ENCODE peak calls at places on chromosome 20, in eight cellular contexts. R is IMR-90, E is psoas muscle, W is esophagus squamous epithelium, T is GM23248, Z is PC-9, I is left lung, B is SJSA1. Q is an unnamed sample. For H3K9me3, the result is how much of the 10 kb centered on the place peaks cover.

GRCh38 chr20:58707770-58708169 is 15.2 kb downstream of the NPEPL1 start:
- DNase-seq in W (no peak), R (no peak), T (no peak), E (no peak), Z (no peak), B (no peak), I (peak), Q (no peak)

GRCh38 chr20:7458459-7458858 is 481.8 kb downstream of the HAO1 start:
- DNase-seq in T (no peak), I (no peak), W (no peak), E (no peak), R (no peak), B (no peak), Z (no peak), Q (no peak)

GRCh38 chr20:62217913-62218773 is 1.9 kb downstream of the HRH3 start:
- DNase-seq in W (no peak), Z (no peak), E (no peak), R (no peak), B (no peak), I (no peak), T (no peak), Q (no peak)

GRCh38 chr20:4153251-4153650 is 137.9 kb upstream of the RNF24 start:
- DNase-seq in I (peak), Z (no peak), B (no peak), W (no peak), T (peak), R (no peak), E (no peak), Q (no peak)

GRCh38 chr20:52749020-52749419 is 223.1 kb upstream of the TSHZ2 start:
- DNase-seq in I (no peak), T (peak), B (no peak), W (no peak), R (no peak), Z (no peak), E (no peak), Q (no peak)

GRCh38 chr20:4369798-4370124 is 351.9 kb upstream of the PRND start:
- DNase-seq in B (no peak), I (no peak), W (no peak), E (no peak), Z (no peak), T (no peak), R (no peak), Q (no peak)

GRCh38 chr20:63942250-63943006 is 13.8 kb downstream of the UCKL1 start:
- DNase-seq in W (no peak), I (no peak), B (no peak), E (peak), Z (no peak), T (peak), R (peak), Q (peak)

GRCh38 chr20:21705466-21706344 is at the start of gene PAX1:
- DNase-seq in E (no peak), B (no peak), W (no peak), T (peak), R (no peak), Z (no peak), I (no peak), Q (no peak)

GRCh38 chr20:30811896-30812671 is 445.4 kb upstream of the DEFB115 start:
- DNase-seq in E (peak), T (peak), I (peak), R (peak), W (no peak), B (no peak), Z (no peak), Q (no peak)

GRCh38 chr20:8837396-8837795 is 231.5 kb upstream of the PLCB4 start:
- DNase-seq in R (peak), I (no peak), W (no peak), B (no peak), Z (no peak), E (no peak), T (peak), Q (no peak)

GRCh38 chr20:10982692-10983091 is 308.9 kb upstream of the JAG1 start:
- DNase-seq in Z (no peak), T (peak), W (no peak), B (peak), E (peak), I (no peak), R (peak), Q (no peak)

GRCh38 chr20:13111249-13111911 is 102.6 kb downstream of the SPTLC3 start:
- DNase-seq in T (no peak), E (no peak), I (no peak), Z (no peak), R (no peak), B (no peak), W (no peak), Q (no peak)

GRCh38 chr20:47708140-47708807 is 77.0 kb downstream of the SULF2 start:
- DNase-seq in B (no peak), E (peak), I (no peak), T (no peak), W (no peak), Z (no peak), R (no peak), Q (no peak)

DNA sequence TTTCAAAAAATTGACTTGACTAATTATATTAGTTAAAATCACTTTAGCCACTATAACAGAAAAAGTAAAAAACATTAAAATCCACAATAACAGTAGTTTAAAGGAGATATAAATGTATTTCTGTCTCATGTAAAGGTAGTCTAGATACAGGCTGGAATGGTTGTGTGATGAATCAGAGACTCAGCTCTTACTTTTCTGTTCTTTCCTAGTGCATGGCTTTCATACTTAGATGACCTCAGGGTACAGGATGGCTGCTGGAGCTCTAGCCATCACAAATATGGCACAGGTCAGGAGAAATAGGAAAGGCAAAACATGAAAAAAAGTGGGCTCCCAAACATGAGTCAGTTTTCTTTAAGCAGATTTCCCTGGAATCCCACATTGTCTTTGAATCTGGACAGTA is 157.7 kb upstream of the FLRT3 start:
- DNase-seq in T (no peak), E (no peak), Z (no peak), I (no peak), R (no peak), W (no peak), B (peak), Q (no peak)
- H3K4me3 ChIP-seq in T (no peak), E (no peak), Z (no peak), I (no peak), R (no peak), W (no peak), B (no peak), Q (no peak)

DNA sequence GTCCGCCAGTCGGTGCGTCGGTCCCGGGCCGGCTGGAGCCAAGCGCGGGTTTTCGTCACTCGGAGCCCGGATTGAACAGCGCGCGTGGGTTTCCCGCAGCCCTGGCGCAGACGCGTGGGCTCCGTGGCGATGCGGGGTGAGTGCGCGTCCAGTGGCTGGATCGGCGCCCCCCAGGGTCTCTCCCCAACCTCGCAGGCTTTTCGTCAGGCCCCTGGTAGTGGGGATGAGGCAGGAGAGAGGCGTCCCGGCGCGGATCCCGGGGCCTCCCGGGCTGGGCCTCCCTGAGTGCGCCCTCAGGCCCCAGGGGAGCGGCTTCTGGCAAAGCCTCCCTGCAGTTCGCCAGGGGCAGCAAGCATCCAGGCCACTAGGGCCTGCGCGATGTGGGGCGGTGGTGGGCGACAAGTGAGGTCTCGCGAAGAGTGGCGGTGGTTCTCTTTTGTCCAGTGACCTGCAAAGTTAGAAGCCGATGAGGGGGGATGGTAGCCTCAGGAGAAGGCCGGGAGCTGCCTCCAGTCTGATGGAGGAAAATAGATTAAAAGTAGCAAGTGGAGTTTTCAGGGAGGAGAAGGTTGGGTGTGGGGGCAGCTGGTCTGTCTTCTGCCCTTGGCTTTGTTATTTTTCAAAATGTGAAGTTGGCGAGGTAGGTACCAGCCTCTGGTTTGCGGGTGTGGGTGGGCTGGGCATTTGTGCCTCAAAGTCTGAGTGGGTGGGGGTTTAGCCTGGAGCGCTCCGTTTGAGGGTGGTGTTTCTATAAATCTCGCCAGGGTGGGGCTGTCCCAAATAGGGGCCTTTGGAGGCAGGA is 1.6 kb downstream of the TOX2 start:
- DNase-seq in E (no peak), B (peak), R (no peak), T (peak), Z (no peak), W (no peak), I (no peak), Q (no peak)
- H3K27ac ChIP-seq in E (no peak), B (peak), R (peak), T (no peak), Z (peak), W (peak), I (peak), Q (no peak)

GRCh38 chr20:17423782-17424181 is 107.4 kb downstream of the BFSP1 start:
- DNase-seq in W (no peak), I (no peak), Z (no peak), T (no peak), R (no peak), B (no peak), E (no peak), Q (no peak)
- H3K9me3 ChIP-seq in W (under half), I (under half), Z (under half), T (under half), R (under half), B (under half), E (under half), Q (under half)

GRCh38 chr20:20136313-20136712 is 84.0 kb downstream of the CFAP61 start:
- DNase-seq in I (no peak), W (no peak), T (no peak), B (no peak), E (no peak), R (no peak), Z (no peak), Q (no peak)
- H3K4me3 ChIP-seq in I (no peak), W (no peak), T (no peak), B (no peak), E (no peak), R (no peak), Z (no peak), Q (no peak)

GRCh38 chr20:23086056-23086551 is at the start of gene CD93:
- DNase-seq in E (no peak), R (peak), T (peak), B (no peak), W (no peak), Z (no peak), I (no peak), Q (peak)
- H3K27ac ChIP-seq in E (peak), R (no peak), T (no peak), B (no peak), W (peak), Z (no peak), I (peak), Q (no peak)

GRCh38 chr20:41559658-41560057 is 58.5 kb downstream of the CHD6 start:
- DNase-seq in Z (no peak), R (no peak), E (no peak), B (no peak), T (no peak), I (no peak), W (no peak), Q (no peak)

GRCh38 chr20:41563087-41563486 is 55.1 kb downstream of the CHD6 start:
- DNase-seq in E (no peak), R (peak), W (no peak), I (no peak), Z (peak), B (no peak), T (peak), Q (no peak)

GRCh38 chr20:41560971-41561370 is 57.2 kb downstream of the CHD6 start:
- DNase-seq in Z (no peak), E (no peak), R (no peak), B (no peak), T (no peak), W (no peak), I (no peak), Q (no peak)
- H3K9me3 ChIP-seq in Z (under half), E (under half), R (under half), B (under half), T (under half), W (under half), I (under half), Q (under half)

GRCh38 chr20:1874534-1875168 is 20.6 kb upstream of the SIRPA start:
- DNase-seq in R (peak), E (no peak), B (no peak), W (no peak), I (peak), Z (no peak), T (no peak), Q (no peak)

GRCh38 chr20:1876975-1877603 is 18.1 kb upstream of the SIRPA start:
- DNase-seq in B (no peak), I (no peak), T (peak), R (peak), E (peak), Z (no peak), W (no peak), Q (no peak)

GRCh38 chr20:1875169-1875554 is 20.0 kb upstream of the SIRPA start:
- DNase-seq in R (no peak), Z (no peak), T (no peak), W (no peak), E (no peak), I (no peak), B (no peak), Q (no peak)

GRCh38 chr20:1876217-1876921 is 18.8 kb upstream of the SIRPA start:
- DNase-seq in Z (peak), R (no peak), E (peak), B (peak), I (no peak), W (no peak), T (no peak), Q (no peak)

GRCh38 chr20:1875762-1876161 is 19.4 kb upstream of the SIRPA start:
- DNase-seq in W (no peak), Z (no peak), I (no peak), T (no peak), R (no peak), E (no peak), B (peak), Q (no peak)
- H3K4me3 ChIP-seq in W (no peak), Z (no peak), I (no peak), T (no peak), R (no peak), E (no peak), B (no peak), Q (no peak)

Q was measured in CD8-positive, alpha-beta memory T cell.